ENCODE peak calls at places on chromosomes 12 and 14, in seven cellular contexts. L is neuronal stem cell, U is IMR-90, P is H9, H is mesendoderm, X is trophoblast cell, Y is H1. F is an unnamed sample.

GRCh38 chr14:97924922-97925613 is 1127.9 kb downstream of the VRK1 start:
- DNase-seq in L (no peak), Y (no peak), H (no peak), X (no peak), P (no peak), U (no peak), F (no peak)

GRCh38 chr12:54603173-54603814 is 14.8 kb upstream of the PPP1R1A start:
- DNase-seq in P (peak), U (peak), X (peak), L (peak), Y (peak), H (peak), F (peak)

GRCh38 chr12:121543786-121544185 is 37.0 kb downstream of the KDM2B start:
- DNase-seq in H (no peak), L (no peak), X (no peak), Y (no peak), U (no peak), P (no peak), F (no peak)

GRCh38 chr14:54852215-54852614 is 50.4 kb downstream of the GCH1 start:
- DNase-seq in U (no peak), L (no peak), Y (no peak), X (no peak), H (no peak), P (no peak), F (no peak)

GRCh38 chr14:68672609-68673285 is 120.1 kb downstream of the ZFP36L1 start:
- DNase-seq in U (no peak), X (no peak), H (no peak), L (no peak), P (no peak), Y (no peak), F (no peak)

GRCh38 chr12:110335481-110336045 is 54.5 kb downstream of the ATP2A2 start:
- DNase-seq in P (no peak), H (peak), U (no peak), X (no peak), L (no peak), Y (peak), F (no peak)

GRCh38 chr14:89351958-89352404 is 65.1 kb downstream of the FOXN3 start:
- DNase-seq in U (no peak), X (no peak), H (no peak), L (no peak), Y (peak), P (no peak), F (peak)

GRCh38 chr12:19006626-19007025 is 122.9 kb upstream of the PLEKHA5 start:
- DNase-seq in P (no peak), U (no peak), H (no peak), L (no peak), X (no peak), Y (no peak), F (no peak)

GRCh38 chr12:130663510-130663909 is 52.6 kb downstream of the RIMBP2 start:
- DNase-seq in U (no peak), P (no peak), X (no peak), H (no peak), L (no peak), Y (no peak), F (no peak)

GRCh38 chr12:41563044-41563443 is 374.9 kb downstream of the PDZRN4 start:
- DNase-seq in P (no peak), X (no peak), L (no peak), Y (no peak), H (no peak), U (no peak), F (no peak)

GRCh38 chr14:30874120-30874998 is at the start of gene COCH:
- DNase-seq in P (peak), H (peak), Y (peak), L (peak), U (no peak), X (peak), F (no peak)

GRCh38 chr14:72692678-72693077 is 201.2 kb downstream of the DPF3 start:
- DNase-seq in P (peak), Y (no peak), H (peak), U (no peak), X (peak), L (no peak), F (no peak)

GRCh38 chr14:102352213-102352612 is 10.5 kb downstream of the CINP start:
- DNase-seq in Y (no peak), L (no peak), U (no peak), H (no peak), X (no peak), P (no peak), F (no peak)

GRCh38 chr14:23513005-23513412 is 38.6 kb downstream of the ZFHX2 start:
- DNase-seq in X (no peak), L (no peak), H (no peak), Y (no peak), U (no peak), P (no peak), F (no peak)

GRCh38 chr12:41213107-41213506 is 25.0 kb downstream of the PDZRN4 start:
- DNase-seq in Y (no peak), H (no peak), P (no peak), U (no peak), L (no peak), X (no peak), F (no peak)

GRCh38 chr14:67943947-67944346 is 124.4 kb downstream of the RAD51B start:
- DNase-seq in L (peak), P (peak), U (peak), X (peak), H (peak), Y (peak), F (peak)

GRCh38 chr12:85834378-85834777 is 1.8 kb downstream of the RASSF9 start:
- DNase-seq in Y (no peak), H (peak), U (no peak), X (no peak), L (no peak), P (no peak), F (peak)

GRCh38 chr12:51322452-51322851 is 1.5 kb downstream of the BIN2 start:
- DNase-seq in Y (no peak), L (no peak), U (no peak), H (no peak), P (no peak), X (no peak), F (no peak)

GRCh38 chr12:70920251-70920851 is at the start of gene PTPRR:
- DNase-seq in X (no peak), L (peak), P (peak), H (peak), U (no peak), Y (peak), F (no peak)

GRCh38 chr12:94731733-94732360 is 81.5 kb upstream of the TMCC3 start:
- DNase-seq in H (peak), P (no peak), U (no peak), X (peak), Y (no peak), L (no peak), F (no peak)

GRCh38 chr12:94730846-94731245 is 80.5 kb upstream of the TMCC3 start:
- DNase-seq in X (no peak), P (no peak), H (no peak), Y (no peak), L (no peak), U (no peak), F (no peak)

GRCh38 chr12:94735985-94736384 is 85.6 kb upstream of the TMCC3 start:
- DNase-seq in Y (no peak), P (no peak), U (no peak), H (no peak), L (no peak), X (no peak), F (no peak)

GRCh38 chr12:94733727-94734126 is 83.4 kb upstream of the TMCC3 start:
- DNase-seq in Y (no peak), H (no peak), X (no peak), P (no peak), U (no peak), L (no peak), F (no peak)

DNA sequence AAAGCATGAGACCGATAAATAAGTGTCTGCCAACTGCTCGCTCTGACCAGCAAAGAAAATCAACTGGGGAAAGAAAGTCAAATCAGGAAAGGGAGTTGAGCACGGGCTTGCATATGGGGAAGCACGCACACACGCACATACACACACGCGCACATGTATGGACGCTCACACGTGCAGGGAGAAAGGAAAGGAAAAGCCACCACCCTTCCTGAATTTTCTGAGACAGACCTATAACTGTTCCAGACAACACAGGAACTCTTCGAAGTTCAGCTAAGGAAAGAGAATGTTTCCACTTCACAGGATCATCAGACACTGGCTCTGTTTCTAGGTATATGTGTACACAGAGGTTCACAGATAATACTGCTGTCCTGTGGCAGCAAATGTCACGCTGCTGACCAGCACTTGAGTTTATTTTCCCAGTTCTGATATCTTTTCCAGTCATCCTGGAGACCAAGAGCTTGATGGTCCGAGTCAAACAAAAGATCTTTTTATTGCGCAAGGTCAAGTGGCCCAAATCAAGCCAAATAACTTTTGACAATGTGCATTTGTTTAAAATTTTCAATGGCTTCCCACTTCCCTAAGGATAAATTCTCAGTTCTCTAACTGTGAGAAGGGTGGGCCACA is 82.1 kb upstream of the TMCC3 start:
- DNase-seq in Y (no peak), L (no peak), P (no peak), U (no peak), X (no peak), H (no peak), F (no peak)
- H2BK5ac ChIP-seq in Y (no peak), L (no peak), P (no peak), U (no peak), X (no peak), H (no peak), F (no peak)

DNA sequence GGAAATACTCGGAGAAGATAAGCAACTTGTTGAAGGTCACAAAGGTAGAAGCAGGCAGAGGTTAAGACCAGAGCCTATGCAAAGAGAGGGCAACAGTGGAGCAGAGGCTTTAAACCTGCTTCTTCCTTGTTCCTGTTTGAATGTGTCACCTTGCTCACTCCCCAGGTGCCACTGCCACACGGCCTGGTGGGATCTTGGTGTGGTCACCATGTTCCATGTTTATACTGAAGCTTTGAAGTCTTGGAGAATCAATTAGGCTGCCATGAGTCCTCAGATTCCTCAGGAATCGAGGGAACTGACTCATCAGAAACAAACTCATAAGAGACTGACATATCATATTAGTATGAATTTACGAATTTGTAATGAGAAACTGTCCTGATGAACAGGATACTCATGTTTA is 46.8 kb downstream of the IQSEC3 start:
- DNase-seq in Y (no peak), H (no peak), L (no peak), X (peak), P (no peak), U (peak), F (no peak)
- H2BK5ac ChIP-seq in Y (no peak), H (no peak), L (no peak), X (no peak), P (no peak), U (no peak), F (no peak)

GRCh38 chr12:109098142-109098652 is 800 bp downstream of the UNG start:
- DNase-seq in P (no peak), U (peak), X (peak), L (no peak), Y (no peak), H (no peak), F (peak)
- H2BK5ac ChIP-seq in P (no peak), U (peak), X (no peak), L (no peak), Y (no peak), H (no peak), F (no peak)

DNA sequence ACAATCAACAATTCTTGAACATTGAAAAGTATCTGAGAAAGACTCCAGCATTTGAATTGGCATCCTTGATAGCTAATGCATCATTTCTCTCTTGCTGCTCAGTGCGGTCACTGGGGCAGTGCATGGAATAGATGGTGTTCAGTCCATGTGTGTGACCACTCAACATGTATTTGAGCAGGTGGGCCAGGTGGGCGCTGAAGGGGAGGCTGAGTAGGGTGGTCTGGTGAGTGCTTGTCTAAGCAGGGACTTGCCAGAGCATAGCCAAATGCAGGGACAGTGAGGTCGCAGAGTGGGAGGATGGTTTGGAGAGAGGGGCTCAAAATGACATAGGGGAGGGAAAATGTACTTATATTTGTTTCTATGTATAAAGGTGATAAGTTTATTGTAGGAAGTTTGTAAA is 409.0 kb downstream of the TMEM121 start:
- DNase-seq in U (no peak), Y (no peak), L (no peak), P (peak), H (no peak), X (no peak), F (no peak)
- H2BK5ac ChIP-seq in U (no peak), Y (no peak), L (no peak), P (no peak), H (no peak), X (no peak), F (no peak)